ENCODE peak calls at places on chromosomes 6 and 20, in five cellular contexts. One of them, this sample, is unnamed.
A peak's percentile ranks its signal among the peaks of the same experiment; 100 is the strongest.

GRCh38 chr20:57860576-57860975 is 150.8 kb upstream of the PMEPA1 start:
- ATAC-seq in lower lobe of right lung: no peak
- ATAC-seq in heart left ventricle: no peak
- ATAC-seq in aorta: no peak
- ATAC-seq in activated naive CD8-positive, alpha-beta T cell treated with anti-CD3 and anti-CD28 coated beads, Interleukin-2, amount 50 U/mL, for 24 hours: no peak
- ATAC-seq in this sample: no peak

GRCh38 chr6:134199848-134200606 is 117.9 kb downstream of the SGK1 start:
- ATAC-seq in heart left ventricle: no peak
- ATAC-seq in activated naive CD8-positive, alpha-beta T cell treated with anti-CD3 and anti-CD28 coated beads, Interleukin-2, amount 50 U/mL, for 24 hours: no peak
- ATAC-seq in aorta: no peak
- ATAC-seq in lower lobe of right lung: no peak
- ATAC-seq in this sample: no peak

GRCh38 chr20:29472606-29473005 is 1784.9 kb upstream of the DEFB115 start:
- ATAC-seq in lower lobe of right lung: no peak
- ATAC-seq in activated naive CD8-positive, alpha-beta T cell treated with anti-CD3 and anti-CD28 coated beads, Interleukin-2, amount 50 U/mL, for 24 hours: no peak
- ATAC-seq in aorta: no peak
- ATAC-seq in heart left ventricle: no peak
- ATAC-seq in this sample: no peak

GRCh38 chr20:18721716-18722115 is 91.9 kb upstream of the SCP2D1 start:
- ATAC-seq in lower lobe of right lung: no peak
- ATAC-seq in heart left ventricle: no peak
- ATAC-seq in aorta: no peak
- ATAC-seq in activated naive CD8-positive, alpha-beta T cell treated with anti-CD3 and anti-CD28 coated beads, Interleukin-2, amount 50 U/mL, for 24 hours: no peak
- ATAC-seq in this sample: no peak

GRCh38 chr6:163513570-163514166 is 99.2 kb downstream of the QKI start:
- ATAC-seq in aorta: no peak
- ATAC-seq in lower lobe of right lung: no peak
- ATAC-seq in heart left ventricle: peak; percentile 36
- ATAC-seq in activated naive CD8-positive, alpha-beta T cell treated with anti-CD3 and anti-CD28 coated beads, Interleukin-2, amount 50 U/mL, for 24 hours: no peak
- ATAC-seq in this sample: no peak

GRCh38 chr20:5061209-5061608 is 58.5 kb downstream of the PCNA start:
- ATAC-seq in lower lobe of right lung: no peak
- ATAC-seq in aorta: no peak
- ATAC-seq in heart left ventricle: no peak
- ATAC-seq in activated naive CD8-positive, alpha-beta T cell treated with anti-CD3 and anti-CD28 coated beads, Interleukin-2, amount 50 U/mL, for 24 hours: no peak
- ATAC-seq in this sample: no peak

GRCh38 chr6:170011233-170012142 is 260.1 kb downstream of the ERMARD start:
- ATAC-seq in lower lobe of right lung: peak; percentile 67
- ATAC-seq in activated naive CD8-positive, alpha-beta T cell treated with anti-CD3 and anti-CD28 coated beads, Interleukin-2, amount 50 U/mL, for 24 hours: no peak
- ATAC-seq in heart left ventricle: peak; percentile 96
- ATAC-seq in aorta: peak; percentile 76
- ATAC-seq in this sample: peak; percentile 80

GRCh38 chr6:111403388-111403787 is 79.6 kb downstream of the REV3L start:
- ATAC-seq in aorta: no peak
- ATAC-seq in activated naive CD8-positive, alpha-beta T cell treated with anti-CD3 and anti-CD28 coated beads, Interleukin-2, amount 50 U/mL, for 24 hours: no peak
- ATAC-seq in lower lobe of right lung: no peak
- ATAC-seq in heart left ventricle: no peak
- ATAC-seq in this sample: no peak

GRCh38 chr6:45044086-45044485 is 284.0 kb upstream of the RUNX2 start:
- ATAC-seq in heart left ventricle: no peak
- ATAC-seq in aorta: no peak
- ATAC-seq in lower lobe of right lung: no peak
- ATAC-seq in activated naive CD8-positive, alpha-beta T cell treated with anti-CD3 and anti-CD28 coated beads, Interleukin-2, amount 50 U/mL, for 24 hours: no peak
- ATAC-seq in this sample: no peak

GRCh38 chr6:126127662-126128061 is 141.3 kb downstream of the TRMT11 start:
- ATAC-seq in aorta: no peak
- ATAC-seq in heart left ventricle: no peak
- ATAC-seq in activated naive CD8-positive, alpha-beta T cell treated with anti-CD3 and anti-CD28 coated beads, Interleukin-2, amount 50 U/mL, for 24 hours: no peak
- ATAC-seq in lower lobe of right lung: no peak
- ATAC-seq in this sample: no peak

GRCh38 chr20:4717816-4718215 is 3.9 kb upstream of the PRND start:
- ATAC-seq in activated naive CD8-positive, alpha-beta T cell treated with anti-CD3 and anti-CD28 coated beads, Interleukin-2, amount 50 U/mL, for 24 hours: no peak
- ATAC-seq in lower lobe of right lung: no peak
- ATAC-seq in heart left ventricle: no peak
- ATAC-seq in aorta: no peak
- ATAC-seq in this sample: no peak

GRCh38 chr20:44026932-44027685 is 112.5 kb downstream of the TOX2 start:
- ATAC-seq in lower lobe of right lung: no peak
- ATAC-seq in heart left ventricle: no peak
- ATAC-seq in aorta: no peak
- ATAC-seq in activated naive CD8-positive, alpha-beta T cell treated with anti-CD3 and anti-CD28 coated beads, Interleukin-2, amount 50 U/mL, for 24 hours: no peak
- ATAC-seq in this sample: no peak

GRCh38 chr6:100838011-100838410 is 43.1 kb downstream of the ASCC3 start:
- ATAC-seq in lower lobe of right lung: no peak
- ATAC-seq in aorta: no peak
- ATAC-seq in activated naive CD8-positive, alpha-beta T cell treated with anti-CD3 and anti-CD28 coated beads, Interleukin-2, amount 50 U/mL, for 24 hours: no peak
- ATAC-seq in heart left ventricle: no peak
- ATAC-seq in this sample: no peak

GRCh38 chr6:29708432-29709177 is 14.6 kb upstream of the HLA-F start:
- ATAC-seq in heart left ventricle: no peak
- ATAC-seq in aorta: no peak
- ATAC-seq in lower lobe of right lung: peak; percentile 65
- ATAC-seq in activated naive CD8-positive, alpha-beta T cell treated with anti-CD3 and anti-CD28 coated beads, Interleukin-2, amount 50 U/mL, for 24 hours: peak; percentile 90
- ATAC-seq in this sample: no peak

This sample was measured in gastroesophageal sphincter.